ENCODE peak calls at places on chromosomes 1 and 21, in eight cellular contexts. One of them, this sample, is unnamed.

GRCh38 chr1:169078163-169078883 is 28.2 kb upstream of the ATP1B1 start:
- DNase-seq in osteoblast: no peak
- DNase-seq in posterior cingulate gyrus: no peak
- DNase-seq in GM12865: no peak
- DNase-seq in hippocampal formation: no peak
- DNase-seq in left colon: no peak
- DNase-seq in stimulated activated CD8-positive, alpha-beta memory T cell treated with anti-CD3 and anti-CD28 coated beads, Interleukin-7, amount 100 ng/mL, for 1 hour: no peak
- DNase-seq in WTC11: no peak
- DNase-seq in this sample: no peak

GRCh38 chr21:39105341-39105765 is 77.9 kb downstream of the PSMG1 start:
- DNase-seq in hippocampal formation: no peak
- DNase-seq in posterior cingulate gyrus: no peak
- DNase-seq in GM12865: no peak
- DNase-seq in left colon: no peak
- DNase-seq in stimulated activated CD8-positive, alpha-beta memory T cell treated with anti-CD3 and anti-CD28 coated beads, Interleukin-7, amount 100 ng/mL, for 1 hour: no peak
- DNase-seq in WTC11: no peak
- DNase-seq in osteoblast: no peak
- DNase-seq in this sample: no peak

GRCh38 chr1:228346731-228347130 is 59.9 kb downstream of the TRIM11 start:
- DNase-seq in osteoblast: peak
- DNase-seq in hippocampal formation: no peak
- DNase-seq in stimulated activated CD8-positive, alpha-beta memory T cell treated with anti-CD3 and anti-CD28 coated beads, Interleukin-7, amount 100 ng/mL, for 1 hour: no peak
- DNase-seq in posterior cingulate gyrus: no peak
- DNase-seq in left colon: peak
- DNase-seq in WTC11: no peak
- DNase-seq in GM12865: no peak
- DNase-seq in this sample: peak

GRCh38 chr1:8395433-8395866 is 77.5 kb downstream of the SLC45A1 start:
- DNase-seq in WTC11: no peak
- DNase-seq in left colon: no peak
- DNase-seq in hippocampal formation: no peak
- DNase-seq in stimulated activated CD8-positive, alpha-beta memory T cell treated with anti-CD3 and anti-CD28 coated beads, Interleukin-7, amount 100 ng/mL, for 1 hour: no peak
- DNase-seq in GM12865: peak
- DNase-seq in osteoblast: no peak
- DNase-seq in posterior cingulate gyrus: no peak
- DNase-seq in this sample: no peak

GRCh38 chr1:21534674-21535378 is 25.6 kb downstream of the ALPL start:
- DNase-seq in GM12865: peak
- DNase-seq in stimulated activated CD8-positive, alpha-beta memory T cell treated with anti-CD3 and anti-CD28 coated beads, Interleukin-7, amount 100 ng/mL, for 1 hour: no peak
- DNase-seq in osteoblast: peak
- DNase-seq in posterior cingulate gyrus: no peak
- DNase-seq in WTC11: peak
- DNase-seq in left colon: no peak
- DNase-seq in hippocampal formation: no peak
- DNase-seq in this sample: no peak

GRCh38 chr1:99599678-99600175 is 46.2 kb upstream of the PALMD start:
- DNase-seq in posterior cingulate gyrus: no peak
- DNase-seq in left colon: no peak
- DNase-seq in osteoblast: no peak
- DNase-seq in GM12865: no peak
- DNase-seq in stimulated activated CD8-positive, alpha-beta memory T cell treated with anti-CD3 and anti-CD28 coated beads, Interleukin-7, amount 100 ng/mL, for 1 hour: no peak
- DNase-seq in hippocampal formation: no peak
- DNase-seq in WTC11: no peak
- DNase-seq in this sample: no peak

GRCh38 chr1:209190591-209191241 is 392.8 kb upstream of the CAMK1G start:
- DNase-seq in left colon: no peak
- DNase-seq in osteoblast: no peak
- DNase-seq in hippocampal formation: no peak
- DNase-seq in GM12865: peak
- DNase-seq in WTC11: peak
- DNase-seq in stimulated activated CD8-positive, alpha-beta memory T cell treated with anti-CD3 and anti-CD28 coated beads, Interleukin-7, amount 100 ng/mL, for 1 hour: no peak
- DNase-seq in posterior cingulate gyrus: peak
- DNase-seq in this sample: peak

GRCh38 chr1:186985889-186986491 is 157.2 kb downstream of the PLA2G4A start:
- DNase-seq in left colon: no peak
- DNase-seq in hippocampal formation: peak
- DNase-seq in posterior cingulate gyrus: no peak
- DNase-seq in stimulated activated CD8-positive, alpha-beta memory T cell treated with anti-CD3 and anti-CD28 coated beads, Interleukin-7, amount 100 ng/mL, for 1 hour: no peak
- DNase-seq in WTC11: no peak
- DNase-seq in GM12865: peak
- DNase-seq in osteoblast: no peak
- DNase-seq in this sample: peak

GRCh38 chr21:44677881-44678280 is 4.1 kb downstream of the KRTAP12-1 start:
- DNase-seq in stimulated activated CD8-positive, alpha-beta memory T cell treated with anti-CD3 and anti-CD28 coated beads, Interleukin-7, amount 100 ng/mL, for 1 hour: no peak
- DNase-seq in osteoblast: no peak
- DNase-seq in posterior cingulate gyrus: no peak
- DNase-seq in left colon: no peak
- DNase-seq in GM12865: no peak
- DNase-seq in WTC11: no peak
- DNase-seq in hippocampal formation: no peak
- DNase-seq in this sample: no peak